ENCODE peak calls at places on chromosomes 3 and 15, in nine cellular contexts. T, W, I, Z, Q, N, X, M and C are unnamed samples.

GRCh38 chr3:141050913-141051632 is at the start of gene SPSB4:
- DNase-seq in I (no peak), W (peak; percentile 61), N (no peak), X (peak; percentile 21), Z (peak; percentile 14), Q (peak; percentile 47), T (peak; percentile 27), M (no peak), C (no peak)

GRCh38 chr15:65423150-65423976 is 616 bp upstream of the IGDCC4 start:
- DNase-seq in I (no peak), N (no peak), Z (no peak), T (no peak), W (no peak), X (no peak), M (peak; percentile 78), Q (no peak), C (no peak)

GRCh38 chr3:159560214-159561004 is 428.2 kb upstream of the IL12A start:
- DNase-seq in X (no peak), Z (no peak), W (no peak), M (no peak), T (no peak), I (no peak), Q (no peak), N (no peak), C (no peak)

GRCh38 chr3:133452603-133453313 is 52.9 kb downstream of the BFSP2 start:
- DNase-seq in Z (peak; percentile 78), X (no peak), I (no peak), Q (peak; percentile 32), T (no peak), N (no peak), M (no peak), W (no peak), C (no peak)

GRCh38 chr3:57981483-57982087 is 26.6 kb upstream of the FLNB start:
- DNase-seq in Q (no peak), N (no peak), M (no peak), Z (no peak), W (no peak), X (no peak), T (no peak), I (no peak), C (no peak)

GRCh38 chr3:78610462-78611125 is 1157.2 kb downstream of the ROBO1 start:
- DNase-seq in T (no peak), N (no peak), X (no peak), I (no peak), W (no peak), Q (no peak), Z (no peak), M (no peak), C (no peak)

GRCh38 chr3:187744169-187745151 is 808 bp downstream of the BCL6 start:
- DNase-seq in X (peak; percentile 64), N (no peak), Q (peak; percentile 20), I (peak; percentile 76), Z (no peak), T (peak; percentile 56), M (peak; percentile 91), W (peak; percentile 71), C (no peak)

GRCh38 chr15:72078887-72079286 is 39.1 kb downstream of the MYO9A start:
- DNase-seq in T (no peak), W (no peak), Q (no peak), I (no peak), N (no peak), Z (no peak), X (no peak), M (no peak), C (no peak)

GRCh38 chr15:75153565-75154248 is 48.0 kb upstream of the C15orf39 start:
- DNase-seq in Q (no peak), N (no peak), Z (no peak), T (no peak), I (no peak), X (no peak), W (no peak), M (peak; percentile 68), C (no peak)

GRCh38 chr15:24924621-24925020 is 30.2 kb upstream of the SNRPN start:
- DNase-seq in T (no peak), Q (no peak), X (no peak), W (no peak), I (no peak), N (no peak), Z (no peak), M (no peak), C (no peak)
- TF ChIP-seq POLR2A in T (no peak), Q (no peak), X (no peak), W (no peak), I (no peak), N (no peak), Z (no peak), M (no peak), C (no peak)

DNA sequence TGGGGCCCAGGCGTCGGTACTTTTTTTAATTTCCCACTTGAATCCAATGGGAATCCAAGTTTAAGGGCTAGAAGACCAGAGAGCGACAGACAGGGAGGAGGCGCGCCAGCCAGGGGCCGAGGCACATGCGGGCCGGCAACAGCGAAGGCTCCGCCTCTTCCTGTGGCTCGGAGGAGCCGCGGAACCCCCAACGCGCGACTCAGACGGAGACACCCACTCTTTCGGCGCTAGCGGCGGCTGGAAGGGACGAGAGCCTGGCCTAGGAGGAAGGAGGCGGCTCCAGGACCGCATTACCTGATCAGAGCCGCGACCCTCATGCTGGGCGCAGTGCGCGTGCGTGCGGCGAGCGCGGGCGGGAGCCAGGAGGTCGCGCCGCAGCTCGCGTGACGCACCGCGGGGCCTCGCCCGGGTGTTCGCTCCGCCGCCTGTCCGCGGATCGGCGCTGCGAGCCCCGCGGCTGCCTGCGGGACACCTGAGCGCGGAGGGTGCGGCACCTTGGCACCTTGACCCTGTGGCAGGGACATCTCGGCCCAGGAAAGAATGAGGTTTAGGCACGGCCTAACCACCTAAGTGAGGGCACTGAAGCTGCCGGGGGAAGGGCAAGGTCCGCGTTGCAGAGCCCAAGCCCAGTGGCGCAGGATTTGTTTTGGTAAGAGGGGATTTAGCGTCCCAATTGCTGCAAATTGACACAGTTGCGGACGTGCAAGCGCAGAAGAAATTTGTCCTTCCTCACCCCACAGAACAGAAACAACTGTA is at the start of gene DPH6:
- DNase-seq in N (no peak), Q (peak; percentile 82), M (peak; percentile 94), W (peak; percentile 82), T (peak; percentile 81), X (peak; percentile 82), I (peak; percentile 78), Z (peak; percentile 67), C (peak; percentile 67)
- TF ChIP-seq POLR2A in N (no peak), Q (peak; percentile 50), M (no peak), W (peak; percentile 75), T (no peak), X (peak; percentile 72), I (peak; percentile 68), Z (peak; percentile 78), C (peak; percentile 65)

GRCh38 chr3:129280183-129280582 is 1.5 kb downstream of the HMCES start:
- DNase-seq in N (no peak), T (no peak), M (no peak), Q (no peak), I (no peak), Z (no peak), X (no peak), W (no peak), C (no peak)

GRCh38 chr3:129277829-129278271 is 820 bp upstream of the HMCES start:
- DNase-seq in T (no peak), W (no peak), Q (peak; percentile 8), I (peak; percentile 17), X (peak; percentile 19), M (no peak), Z (no peak), N (no peak), C (no peak)

GRCh38 chr3:129281726-129282125 is 3.1 kb downstream of the HMCES start:
- DNase-seq in I (no peak), X (no peak), W (no peak), Z (no peak), N (no peak), T (no peak), M (no peak), Q (no peak), C (no peak)

GRCh38 chr3:129278439-129278969 is at the start of gene HMCES:
- DNase-seq in N (peak; percentile 47), Z (peak; percentile 80), I (peak; percentile 93), M (peak; percentile 98), T (peak; percentile 93), X (peak; percentile 95), W (peak; percentile 95), Q (peak; percentile 82), C (peak; percentile 94)

DNA sequence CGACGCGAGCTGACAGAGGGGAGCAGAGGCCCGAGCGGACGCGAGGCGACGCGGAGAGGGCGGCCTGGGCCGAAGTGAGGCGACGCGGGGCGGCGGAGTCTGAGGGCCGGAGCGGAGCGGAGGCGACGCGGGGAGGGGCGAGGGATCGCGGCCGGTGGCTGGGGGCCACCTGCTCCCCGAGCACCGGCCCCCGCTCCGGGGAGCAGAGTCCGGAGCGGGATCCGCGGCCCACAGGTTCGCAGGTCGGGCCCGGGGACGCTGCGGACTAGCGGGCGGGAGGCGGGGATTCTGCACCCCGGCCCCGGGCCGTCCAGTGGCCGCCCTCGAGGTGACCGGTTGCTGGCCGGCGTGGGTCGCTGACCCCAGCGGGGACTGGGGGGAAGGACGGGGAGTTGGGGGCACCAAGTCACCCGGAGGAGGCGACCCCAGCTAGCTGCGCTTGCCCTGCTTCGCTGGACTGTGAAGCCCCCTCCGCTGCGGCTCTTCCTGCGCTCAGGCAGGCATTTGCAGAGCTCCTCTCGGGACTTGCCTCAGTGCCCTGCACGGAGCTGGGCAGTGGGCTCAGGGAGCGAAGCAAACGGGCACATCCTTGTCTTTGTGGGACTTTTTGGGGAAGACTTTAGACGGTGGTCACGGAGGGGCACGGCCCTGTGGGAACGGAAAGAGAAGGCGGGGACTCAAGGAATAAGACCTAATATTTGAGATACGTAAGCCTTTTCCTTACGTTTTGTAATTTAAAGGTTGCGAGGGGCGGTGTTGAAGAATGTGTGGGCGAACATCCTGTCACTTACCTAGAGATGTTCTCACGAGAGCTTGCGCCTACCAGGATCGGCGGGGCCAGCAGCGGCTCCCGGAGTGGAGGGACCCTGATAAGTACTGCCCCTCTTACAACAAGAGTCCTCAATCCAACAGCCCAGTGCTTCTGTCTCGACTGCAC is 568 bp downstream of the HMCES start:
- DNase-seq in X (peak; percentile 47), Q (peak; percentile 56), N (no peak), M (peak; percentile 89), T (peak; percentile 35), W (peak; percentile 38), I (peak; percentile 34), Z (peak; percentile 67), C (peak; percentile 45)
- TF ChIP-seq POLR2A in X (peak; percentile 34), Q (peak; percentile 35), N (no peak), M (no peak), T (no peak), W (peak; percentile 43), I (no peak), Z (peak; percentile 86), C (no peak)

GRCh38 chr3:38027466-38028465 is 1.7 kb downstream of the PLCD1 start:
- DNase-seq in Q (no peak), Z (no peak), T (no peak), M (peak; percentile 86), N (no peak), W (peak; percentile 14), I (no peak), X (peak; percentile 9), C (no peak)
- TF ChIP-seq POLR2A in Q (no peak), Z (no peak), T (no peak), M (no peak), N (no peak), W (no peak), I (no peak), X (no peak), C (no peak)